ENCODE peak calls at places on chromosomes 13 and 19, in eight cellular contexts. One of them, this sample, is unnamed.
A peak's percentile ranks its signal among the peaks of the same experiment; 100 is the strongest.

GRCh38 chr13:19152403-19152802 is 29.2 kb downstream of the TUBA3C start:
- DNase-seq in HCT116: no peak
- DNase-seq in SK-N-SH: no peak
- DNase-seq in GM23338: no peak
- DNase-seq in HL-60: no peak
- DNase-seq in GM12878: no peak
- DNase-seq in K562: no peak
- DNase-seq in HepG2: no peak
- DNase-seq in this sample: no peak

GRCh38 chr19:2488942-2489731 is 13.2 kb downstream of the GADD45B start:
- DNase-seq in GM12878: no peak
- DNase-seq in GM23338: peak; percentile 75
- DNase-seq in SK-N-SH: peak; percentile 92
- DNase-seq in HepG2: no peak
- DNase-seq in HCT116: no peak
- DNase-seq in K562: no peak
- DNase-seq in HL-60: peak; percentile 43
- DNase-seq in this sample: no peak

GRCh38 chr13:94351292-94352000 is 128.0 kb downstream of the DCT start:
- DNase-seq in HepG2: no peak
- DNase-seq in HCT116: no peak
- DNase-seq in HL-60: peak; percentile 7
- DNase-seq in GM12878: no peak
- DNase-seq in GM23338: no peak
- DNase-seq in K562: no peak
- DNase-seq in SK-N-SH: no peak
- DNase-seq in this sample: no peak

GRCh38 chr13:32409561-32410440 is 18.1 kb downstream of the N4BP2L1 start:
- DNase-seq in GM23338: peak; percentile 94
- DNase-seq in GM12878: no peak
- DNase-seq in HCT116: no peak
- DNase-seq in K562: no peak
- DNase-seq in HepG2: no peak
- DNase-seq in SK-N-SH: no peak
- DNase-seq in HL-60: no peak
- DNase-seq in this sample: no peak

GRCh38 chr19:51702754-51703654 is 9.9 kb downstream of the SPACA6 start:
- DNase-seq in HCT116: no peak
- DNase-seq in HepG2: no peak
- DNase-seq in SK-N-SH: peak; percentile 22
- DNase-seq in GM12878: no peak
- DNase-seq in K562: peak; percentile 80
- DNase-seq in GM23338: peak; percentile 94
- DNase-seq in HL-60: no peak
- DNase-seq in this sample: no peak

GRCh38 chr19:11570039-11570462 is 7.4 kb downstream of the ACP5 start:
- DNase-seq in GM23338: no peak
- DNase-seq in HL-60: peak; percentile 90
- DNase-seq in HepG2: no peak
- DNase-seq in HCT116: no peak
- DNase-seq in GM12878: no peak
- DNase-seq in K562: no peak
- DNase-seq in SK-N-SH: peak; percentile 52
- DNase-seq in this sample: no peak

GRCh38 chr19:58558623-58559274 is 338 bp upstream of the UBE2M start:
- DNase-seq in HepG2: peak; percentile 95
- DNase-seq in SK-N-SH: peak; percentile 91
- DNase-seq in HL-60: peak; percentile 99
- DNase-seq in K562: peak; percentile 99
- DNase-seq in HCT116: peak; percentile 98
- DNase-seq in GM12878: peak; percentile 95
- DNase-seq in GM23338: peak; percentile 99
- DNase-seq in this sample: peak; percentile 96

GRCh38 chr19:33132425-33132824 is 511 bp downstream of the WDR88 start:
- DNase-seq in GM23338: peak; percentile 70
- DNase-seq in GM12878: no peak
- DNase-seq in HepG2: no peak
- DNase-seq in HCT116: no peak
- DNase-seq in SK-N-SH: peak; percentile 65
- DNase-seq in HL-60: no peak
- DNase-seq in K562: no peak
- DNase-seq in this sample: no peak

GRCh38 chr19:29714953-29715694 is at the start of gene C19orf12:
- DNase-seq in HepG2: peak; percentile 18
- DNase-seq in HL-60: peak; percentile 30
- DNase-seq in GM23338: peak; percentile 74
- DNase-seq in K562: peak; percentile 68
- DNase-seq in HCT116: no peak
- DNase-seq in SK-N-SH: peak; percentile 93
- DNase-seq in GM12878: no peak
- DNase-seq in this sample: no peak

GRCh38 chr19:35143231-35143715 is at the start of gene FXYD7:
- DNase-seq in HepG2: no peak
- DNase-seq in K562: no peak
- DNase-seq in SK-N-SH: peak; percentile 66
- DNase-seq in HL-60: no peak
- DNase-seq in HCT116: no peak
- DNase-seq in GM23338: peak; percentile 64
- DNase-seq in GM12878: no peak
- DNase-seq in this sample: no peak

GRCh38 chr19:35023428-35023827 is 6.8 kb upstream of the SCN1B start:
- DNase-seq in GM23338: no peak
- DNase-seq in HL-60: peak; percentile 70
- DNase-seq in K562: no peak
- DNase-seq in HepG2: no peak
- DNase-seq in HCT116: no peak
- DNase-seq in SK-N-SH: no peak
- DNase-seq in GM12878: no peak
- DNase-seq in this sample: no peak

GRCh38 chr13:86585826-86586225 is 786.6 kb upstream of the SLITRK6 start:
- DNase-seq in GM12878: no peak
- DNase-seq in GM23338: no peak
- DNase-seq in SK-N-SH: no peak
- DNase-seq in HL-60: no peak
- DNase-seq in HepG2: no peak
- DNase-seq in K562: no peak
- DNase-seq in HCT116: no peak
- DNase-seq in this sample: no peak

GRCh38 chr19:29966594-29967249 is 24.7 kb downstream of the URI1 start:
- DNase-seq in GM23338: peak; percentile 8
- DNase-seq in GM12878: no peak
- DNase-seq in SK-N-SH: no peak
- DNase-seq in HCT116: no peak
- DNase-seq in HL-60: no peak
- DNase-seq in K562: no peak
- DNase-seq in HepG2: peak; percentile 10
- DNase-seq in this sample: no peak

GRCh38 chr13:24159921-24160324 is 597 bp upstream of the SPATA13 start:
- DNase-seq in HepG2: no peak
- DNase-seq in GM12878: no peak
- DNase-seq in SK-N-SH: peak; percentile 46
- DNase-seq in HCT116: no peak
- DNase-seq in K562: no peak
- DNase-seq in HL-60: no peak
- DNase-seq in GM23338: peak; percentile 41
- DNase-seq in this sample: no peak

GRCh38 chr19:47615714-47616113 is 6.8 kb downstream of the BICRA start:
- DNase-seq in HCT116: no peak
- DNase-seq in SK-N-SH: no peak
- DNase-seq in GM23338: no peak
- DNase-seq in HL-60: no peak
- DNase-seq in HepG2: no peak
- DNase-seq in GM12878: no peak
- DNase-seq in K562: no peak
- DNase-seq in this sample: no peak

GRCh38 chr13:24668511-24668910 is 11.7 kb upstream of the ATP12A start:
- DNase-seq in SK-N-SH: no peak
- DNase-seq in K562: no peak
- DNase-seq in HL-60: no peak
- DNase-seq in GM23338: no peak
- DNase-seq in GM12878: no peak
- DNase-seq in HCT116: no peak
- DNase-seq in HepG2: no peak
- DNase-seq in this sample: no peak

GRCh38 chr19:10191347-10191746 is 3.4 kb downstream of the DNMT1 start:
- DNase-seq in K562: no peak
- DNase-seq in GM12878: no peak
- DNase-seq in GM23338: no peak
- DNase-seq in HCT116: no peak
- DNase-seq in SK-N-SH: no peak
- DNase-seq in HepG2: peak; percentile 91
- DNase-seq in HL-60: no peak
- DNase-seq in this sample: no peak

GRCh38 chr19:35757231-35757748 is 461 bp upstream of the HSPB6 start:
- DNase-seq in HepG2: peak; percentile 24
- DNase-seq in HCT116: no peak
- DNase-seq in HL-60: no peak
- DNase-seq in GM12878: no peak
- DNase-seq in GM23338: peak; percentile 52
- DNase-seq in K562: peak; percentile 75
- DNase-seq in SK-N-SH: peak; percentile 70
- DNase-seq in this sample: no peak

GRCh38 chr19:18434411-18435184 is 3.3 kb downstream of the ISYNA1 start:
- DNase-seq in K562: peak; percentile 72
- DNase-seq in HCT116: no peak
- DNase-seq in HepG2: no peak
- DNase-seq in GM23338: peak; percentile 32
- DNase-seq in GM12878: no peak
- DNase-seq in SK-N-SH: no peak
- DNase-seq in HL-60: no peak
- DNase-seq in this sample: no peak

GRCh38 chr13:64997438-64997837 is 2232.7 kb downstream of the PCDH9 start:
- DNase-seq in GM12878: no peak
- DNase-seq in SK-N-SH: no peak
- DNase-seq in GM23338: peak; percentile 16
- DNase-seq in K562: no peak
- DNase-seq in HCT116: no peak
- DNase-seq in HepG2: no peak
- DNase-seq in HL-60: no peak
- DNase-seq in this sample: no peak

GRCh38 chr19:10290439-10290875 is 705 bp downstream of the ICAM5 start:
- DNase-seq in HL-60: no peak
- DNase-seq in SK-N-SH: no peak
- DNase-seq in HCT116: no peak
- DNase-seq in GM12878: no peak
- DNase-seq in GM23338: peak; percentile 78
- DNase-seq in K562: peak; percentile 52
- DNase-seq in HepG2: no peak
- DNase-seq in this sample: no peak

GRCh38 chr19:6101991-6102390 is 8.3 kb downstream of the RFX2 start:
- DNase-seq in HL-60: peak; percentile 21
- DNase-seq in K562: no peak
- DNase-seq in GM12878: no peak
- DNase-seq in GM23338: no peak
- DNase-seq in HepG2: no peak
- DNase-seq in HCT116: no peak
- DNase-seq in SK-N-SH: no peak
- DNase-seq in this sample: no peak

GRCh38 chr19:6099037-6099436 is 11.3 kb downstream of the RFX2 start:
- DNase-seq in GM12878: no peak
- DNase-seq in K562: no peak
- DNase-seq in HL-60: no peak
- DNase-seq in GM23338: no peak
- DNase-seq in SK-N-SH: no peak
- DNase-seq in HepG2: no peak
- DNase-seq in HCT116: no peak
- DNase-seq in this sample: no peak

GRCh38 chr19:6099633-6100032 is 10.7 kb downstream of the RFX2 start:
- DNase-seq in HL-60: no peak
- DNase-seq in K562: no peak
- DNase-seq in SK-N-SH: no peak
- DNase-seq in HCT116: no peak
- DNase-seq in HepG2: no peak
- DNase-seq in GM23338: no peak
- DNase-seq in GM12878: no peak
- DNase-seq in this sample: no peak

GRCh38 chr19:6101291-6101690 is 9.0 kb downstream of the RFX2 start:
- DNase-seq in GM12878: no peak
- DNase-seq in GM23338: no peak
- DNase-seq in HepG2: no peak
- DNase-seq in HL-60: no peak
- DNase-seq in SK-N-SH: no peak
- DNase-seq in HCT116: no peak
- DNase-seq in K562: no peak
- DNase-seq in this sample: no peak

GRCh38 chr19:6100284-6100915 is 9.9 kb downstream of the RFX2 start:
- DNase-seq in SK-N-SH: no peak
- DNase-seq in K562: peak; percentile 69
- DNase-seq in HepG2: no peak
- DNase-seq in GM23338: peak; percentile 5
- DNase-seq in GM12878: no peak
- DNase-seq in HL-60: peak; percentile 85
- DNase-seq in HCT116: no peak
- DNase-seq in this sample: no peak
- H3K4me3 ChIP-seq in SK-N-SH: no peak overlapping the region
- H3K4me3 ChIP-seq in K562: peak overlapping the region; percentile 23
- H3K4me3 ChIP-seq in HepG2: no peak overlapping the region
- H3K4me3 ChIP-seq in GM23338: no peak overlapping the region
- H3K4me3 ChIP-seq in GM12878: peak overlapping the region; percentile 26
- H3K4me3 ChIP-seq in HL-60: peak overlapping the region; percentile 4
- H3K4me3 ChIP-seq in HCT116: no peak overlapping the region
- H3K4me3 ChIP-seq in this sample: no peak overlapping the region

GRCh38 chr19:581399-582111 is 8.1 kb upstream of the HCN2 start:
- DNase-seq in HL-60: no peak
- DNase-seq in HCT116: no peak
- DNase-seq in SK-N-SH: no peak
- DNase-seq in GM23338: no peak
- DNase-seq in GM12878: no peak
- DNase-seq in K562: peak; percentile 20
- DNase-seq in HepG2: no peak
- DNase-seq in this sample: no peak
- TF ChIP-seq POLR2AphosphoS5 in HL-60: no peak
- TF ChIP-seq POLR2AphosphoS5 in HCT116: no peak
- TF ChIP-seq POLR2AphosphoS5 in SK-N-SH: no peak
- TF ChIP-seq POLR2AphosphoS5 in GM23338: no peak
- TF ChIP-seq POLR2AphosphoS5 in GM12878: no peak
- TF ChIP-seq POLR2AphosphoS5 in K562: no peak
- TF ChIP-seq POLR2AphosphoS5 in HepG2: no peak
- TF ChIP-seq POLR2AphosphoS5 in this sample: no peak

GRCh38 chr13:77387607-77388200 is 60.8 kb upstream of the MYCBP2 start:
- DNase-seq in GM12878: no peak
- DNase-seq in HL-60: no peak
- DNase-seq in HepG2: no peak
- DNase-seq in SK-N-SH: no peak
- DNase-seq in K562: no peak
- DNase-seq in GM23338: no peak
- DNase-seq in HCT116: no peak
- DNase-seq in this sample: no peak
- TF ChIP-seq REST in GM12878: no peak
- TF ChIP-seq REST in HL-60: no peak
- TF ChIP-seq REST in HepG2: no peak
- TF ChIP-seq REST in SK-N-SH: no peak
- TF ChIP-seq REST in K562: no peak
- TF ChIP-seq REST in GM23338: no peak
- TF ChIP-seq REST in HCT116: no peak
- TF ChIP-seq REST in this sample: no peak

DNA sequence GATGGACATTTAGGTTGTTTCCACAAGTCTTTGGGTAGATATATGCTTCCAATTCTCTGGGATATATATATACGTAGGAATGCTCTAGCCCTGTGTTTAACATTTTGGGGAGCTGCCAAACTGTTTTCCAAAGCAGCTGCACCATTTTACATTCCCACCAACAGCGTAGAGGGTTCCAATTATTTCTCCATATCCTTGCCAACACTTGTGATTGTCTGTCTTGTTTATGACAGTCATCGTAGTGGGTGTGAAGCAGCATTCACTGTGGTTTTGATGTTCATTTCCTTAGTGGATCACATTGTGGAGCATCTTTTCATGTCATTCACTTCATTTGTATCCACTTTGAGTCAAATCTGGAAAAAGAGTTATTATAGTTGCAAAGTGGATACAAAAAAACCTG is 4.7 kb upstream of the CBLC start:
- DNase-seq in GM12878: no peak
- DNase-seq in K562: no peak
- DNase-seq in HL-60: no peak
- DNase-seq in HepG2: no peak
- DNase-seq in SK-N-SH: no peak
- DNase-seq in HCT116: no peak
- DNase-seq in GM23338: no peak
- DNase-seq in this sample: no peak
- H3K4me3 ChIP-seq in GM12878: no peak overlapping the region
- H3K4me3 ChIP-seq in K562: no peak overlapping the region
- H3K4me3 ChIP-seq in HL-60: no peak overlapping the region
- H3K4me3 ChIP-seq in HepG2: no peak overlapping the region
- H3K4me3 ChIP-seq in SK-N-SH: no peak overlapping the region
- H3K4me3 ChIP-seq in HCT116: no peak overlapping the region
- H3K4me3 ChIP-seq in GM23338: no peak overlapping the region
- H3K4me3 ChIP-seq in this sample: no peak overlapping the region

This sample was measured in Panc1.